ENCODE peak calls at places on chromosomes 1 and 21, in nine cellular contexts. I is activated CD8-positive, alpha-beta memory T cell treated with anti-CD3 and anti-CD28 coated beads for 4 hours; T is aorta; M is globus pallidus; P is activated effector memory CD4-positive, alpha-beta T cell treated with Interleukin-2 at 50 U/mL for 16 hours; A is T47D; K is T1000; S is cardiac muscle cell; V is CD4-positive, alpha-beta T cell. Q is an unnamed sample.

GRCh38 chr1:240619357-240619756 is 7.4 kb upstream of the GREM2 start:
- DNase-seq in I (no peak), T (no peak), M (no peak), P (no peak), A (no peak), K (no peak), S (no peak), V (no peak), Q (no peak)

GRCh38 chr1:240998024-240998423 is 359.0 kb downstream of the RGS7 start:
- DNase-seq in I (no peak), T (no peak), M (no peak), P (no peak), A (no peak), K (no peak), S (no peak), V (no peak), Q (no peak)

GRCh38 chr1:16267690-16268180 is 30.8 kb upstream of the CPLANE2 start:
- DNase-seq in I (no peak), T (no peak), M (no peak), P (no peak), A (no peak), K (no peak), S (no peak), V (no peak), Q (no peak)

GRCh38 chr1:4174291-4175200 is 274.5 kb upstream of the C1orf174 start:
- DNase-seq in I (no peak), T (no peak), M (no peak), P (no peak), A (no peak), K (no peak), S (no peak), V (no peak), Q (no peak)

GRCh38 chr1:3430406-3430805 is 24.1 kb upstream of the ARHGEF16 start:
- DNase-seq in I (no peak), T (peak; percentile 37), M (no peak), P (no peak), A (no peak), K (no peak), S (no peak), V (no peak), Q (no peak)

GRCh38 chr21:46397993-46398392 is 60.7 kb upstream of the DIP2A start:
- DNase-seq in I (no peak), T (peak; percentile 22), M (no peak), P (no peak), A (no peak), K (no peak), S (no peak), V (no peak), Q (no peak)

GRCh38 chr1:51439053-51439452 is 80.0 kb downstream of the EPS15 start:
- DNase-seq in I (no peak), T (no peak), M (no peak), P (no peak), A (no peak), K (no peak), S (no peak), V (no peak), Q (no peak)

GRCh38 chr1:100387209-100387608 is 34.9 kb downstream of the CDC14A start:
- DNase-seq in I (no peak), T (no peak), M (no peak), P (no peak), A (no peak), K (no peak), S (no peak), V (no peak), Q (no peak)

GRCh38 chr1:171329251-171329650 is 15.3 kb downstream of the FMO4 start:
- DNase-seq in I (no peak), T (no peak), M (no peak), P (no peak), A (no peak), K (no peak), S (no peak), V (no peak), Q (no peak)

GRCh38 chr1:202579806-202580205 is 130.4 kb downstream of the SYT2 start:
- DNase-seq in I (no peak), T (no peak), M (no peak), P (no peak), A (no peak), K (no peak), S (no peak), V (no peak), Q (no peak)

GRCh38 chr1:158179301-158180041 is 1.2 kb upstream of the CD1D start:
- DNase-seq in I (no peak), T (no peak), M (no peak), P (no peak), A (no peak), K (no peak), S (peak; percentile 34), V (no peak), Q (no peak)

GRCh38 chr1:229336345-229336744 is 6.5 kb downstream of the CCSAP start:
- DNase-seq in I (no peak), T (no peak), M (no peak), P (no peak), A (no peak), K (no peak), S (no peak), V (no peak), Q (no peak)

GRCh38 chr1:217011097-217011496 is 287.9 kb upstream of the ESRRG start:
- DNase-seq in I (no peak), T (no peak), M (no peak), P (no peak), A (no peak), K (no peak), S (no peak), V (no peak), Q (no peak)

GRCh38 chr1:23601104-23601967 is 42.0 kb upstream of the ID3 start:
- DNase-seq in I (no peak), T (no peak), M (no peak), P (no peak), A (no peak), K (no peak), S (no peak), V (no peak), Q (no peak)

GRCh38 chr1:47986741-47987140 is 10.4 kb downstream of the TRABD2B start:
- DNase-seq in I (no peak), T (peak; percentile 63), M (no peak), P (no peak), A (no peak), K (no peak), S (peak; percentile 68), V (no peak), Q (no peak)

GRCh38 chr1:99886841-99887240 is 36.7 kb downstream of the AGL start:
- DNase-seq in I (no peak), T (no peak), M (no peak), P (no peak), A (no peak), K (no peak), S (no peak), V (no peak), Q (no peak)

GRCh38 chr1:179958359-179958758 is 3.7 kb downstream of the CEP350 start:
- DNase-seq in I (no peak), T (no peak), M (no peak), P (no peak), A (no peak), K (no peak), S (no peak), V (no peak), Q (no peak)

GRCh38 chr1:154583691-154584212 is 16.2 kb downstream of the CHRNB2 start:
- DNase-seq in I (no peak), T (no peak), M (no peak), P (no peak), A (no peak), K (no peak), S (no peak), V (no peak), Q (no peak)

GRCh38 chr1:2037314-2037979 is 12.8 kb upstream of the PRKCZ start:
- DNase-seq in I (no peak), T (no peak), M (no peak), P (no peak), A (no peak), K (no peak), S (no peak), V (no peak), Q (no peak)

GRCh38 chr1:89959719-89960118 is 35.2 kb upstream of the ZNF326 start:
- DNase-seq in I (no peak), T (no peak), M (no peak), P (no peak), A (no peak), K (no peak), S (no peak), V (no peak), Q (no peak)

GRCh38 chr1:10575616-10576015 is 100.9 kb downstream of the PEX14 start:
- DNase-seq in I (no peak), T (no peak), M (no peak), P (no peak), A (no peak), K (no peak), S (no peak), V (no peak), Q (no peak)

GRCh38 chr1:99560192-99561040 is 85.5 kb upstream of the PALMD start:
- DNase-seq in I (no peak), T (no peak), M (no peak), P (no peak), A (no peak), K (no peak), S (no peak), V (no peak), Q (no peak)

GRCh38 chr1:246825557-246826175 is 101.5 kb downstream of the SCCPDH start:
- DNase-seq in I (no peak), T (no peak), M (no peak), P (no peak), A (no peak), K (no peak), S (no peak), V (no peak), Q (no peak)